ENCODE peak calls at places on chromosomes 4 and X, in eight cellular contexts. One of them, this sample, is unnamed.

GRCh38 chrX:20218809-20219505 is 47.8 kb downstream of the RPS6KA3 start:
- DNase-seq in heart left ventricle: no peak
- DNase-seq in erythroblast: peak
- DNase-seq in IMR-90: peak
- DNase-seq in stomach: no peak
- DNase-seq in GM12878: no peak
- DNase-seq in ovary: no peak
- DNase-seq in H1: no peak
- DNase-seq in this sample: no peak

GRCh38 chrX:28120076-28120475 is 138.8 kb upstream of the DCAF8L1 start:
- DNase-seq in ovary: no peak
- DNase-seq in H1: no peak
- DNase-seq in erythroblast: no peak
- DNase-seq in GM12878: no peak
- DNase-seq in stomach: no peak
- DNase-seq in IMR-90: no peak
- DNase-seq in heart left ventricle: no peak
- DNase-seq in this sample: no peak

GRCh38 chrX:619812-620493 is 10.6 kb upstream of the SHOX start:
- DNase-seq in H1: peak
- DNase-seq in erythroblast: no peak
- DNase-seq in heart left ventricle: no peak
- DNase-seq in GM12878: no peak
- DNase-seq in stomach: no peak
- DNase-seq in ovary: no peak
- DNase-seq in IMR-90: no peak
- DNase-seq in this sample: no peak

GRCh38 chr4:8791609-8792008 is 80.0 kb downstream of the HMX1 start:
- DNase-seq in erythroblast: no peak
- DNase-seq in heart left ventricle: no peak
- DNase-seq in H1: no peak
- DNase-seq in IMR-90: no peak
- DNase-seq in stomach: no peak
- DNase-seq in GM12878: no peak
- DNase-seq in ovary: no peak
- DNase-seq in this sample: no peak

GRCh38 chrX:67601771-67602170 is 58.0 kb downstream of the AR start:
- DNase-seq in stomach: no peak
- DNase-seq in ovary: no peak
- DNase-seq in H1: no peak
- DNase-seq in heart left ventricle: no peak
- DNase-seq in erythroblast: no peak
- DNase-seq in GM12878: no peak
- DNase-seq in IMR-90: no peak
- DNase-seq in this sample: no peak

GRCh38 chr4:88188738-88189417 is 30.4 kb upstream of the ABCG2 start:
- DNase-seq in GM12878: no peak
- DNase-seq in stomach: no peak
- DNase-seq in ovary: no peak
- DNase-seq in H1: no peak
- DNase-seq in erythroblast: no peak
- DNase-seq in IMR-90: no peak
- DNase-seq in heart left ventricle: no peak
- DNase-seq in this sample: no peak

GRCh38 chr4:52111995-52112394 is 60.9 kb downstream of the SPATA18 start:
- DNase-seq in GM12878: no peak
- DNase-seq in stomach: no peak
- DNase-seq in ovary: no peak
- DNase-seq in H1: no peak
- DNase-seq in erythroblast: no peak
- DNase-seq in heart left ventricle: no peak
- DNase-seq in IMR-90: no peak
- DNase-seq in this sample: no peak

GRCh38 chr4:107719211-107719926 is 665 bp downstream of the PAPSS1 start:
- DNase-seq in GM12878: no peak
- DNase-seq in stomach: no peak
- DNase-seq in H1: no peak
- DNase-seq in IMR-90: peak
- DNase-seq in heart left ventricle: no peak
- DNase-seq in ovary: no peak
- DNase-seq in erythroblast: peak
- DNase-seq in this sample: peak

GRCh38 chr4:37236165-37236564 is 8.4 kb upstream of the NWD2 start:
- DNase-seq in H1: no peak
- DNase-seq in stomach: no peak
- DNase-seq in ovary: no peak
- DNase-seq in heart left ventricle: no peak
- DNase-seq in erythroblast: no peak
- DNase-seq in IMR-90: no peak
- DNase-seq in GM12878: no peak
- DNase-seq in this sample: no peak

GRCh38 chrX:7190157-7190556 is 42.2 kb upstream of the PUDP start:
- DNase-seq in ovary: no peak
- DNase-seq in H1: no peak
- DNase-seq in IMR-90: no peak
- DNase-seq in stomach: no peak
- DNase-seq in erythroblast: no peak
- DNase-seq in GM12878: no peak
- DNase-seq in heart left ventricle: no peak
- DNase-seq in this sample: no peak

GRCh38 chr4:164734476-164734875 is 19.5 kb upstream of the SMIM31 start:
- DNase-seq in H1: no peak
- DNase-seq in IMR-90: no peak
- DNase-seq in heart left ventricle: no peak
- DNase-seq in ovary: no peak
- DNase-seq in stomach: no peak
- DNase-seq in erythroblast: no peak
- DNase-seq in GM12878: no peak
- DNase-seq in this sample: no peak

DNA sequence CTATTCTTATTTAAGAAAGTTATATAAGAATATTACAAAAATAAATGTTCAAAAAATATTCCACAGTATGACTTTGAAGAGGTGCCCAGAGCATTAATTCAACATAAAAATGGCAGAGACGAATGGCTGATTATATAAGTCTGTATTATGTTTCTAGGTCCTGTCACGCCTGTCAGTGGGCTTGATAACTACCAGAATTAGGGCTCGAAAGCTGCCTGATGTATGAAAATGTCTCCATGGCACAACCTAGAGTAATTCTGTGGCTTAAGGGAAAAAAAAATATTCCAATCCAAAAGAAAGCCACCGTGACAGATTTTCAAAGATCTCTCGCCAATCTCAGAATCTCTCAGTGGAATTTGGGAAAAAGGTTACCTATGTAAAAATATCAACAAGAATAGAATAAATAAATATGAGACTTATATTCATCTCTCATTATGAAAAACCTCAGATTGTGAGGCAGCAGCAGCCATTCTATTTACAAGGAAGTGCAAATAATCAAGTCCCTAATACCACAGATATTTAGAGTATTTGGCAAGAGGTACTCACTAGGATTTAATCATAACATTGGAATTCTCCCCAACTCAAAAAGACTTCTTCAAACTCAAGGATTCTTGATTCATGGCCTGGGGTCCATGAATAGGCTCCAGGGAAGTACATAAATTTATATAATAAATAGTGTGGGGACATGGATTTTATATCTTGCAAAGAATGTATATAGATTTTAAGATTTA is 489.1 kb upstream of the INTU start:
- DNase-seq in erythroblast: no peak
- DNase-seq in IMR-90: peak
- DNase-seq in H1: no peak
- DNase-seq in ovary: no peak
- DNase-seq in stomach: no peak
- DNase-seq in heart left ventricle: no peak
- DNase-seq in GM12878: no peak
- DNase-seq in this sample: no peak
- TF ChIP-seq POLR2A in erythroblast: no peak
- TF ChIP-seq POLR2A in IMR-90: no peak
- TF ChIP-seq POLR2A in H1: no peak
- TF ChIP-seq POLR2A in ovary: no peak
- TF ChIP-seq POLR2A in stomach: no peak
- TF ChIP-seq POLR2A in heart left ventricle: no peak
- TF ChIP-seq POLR2A in GM12878: no peak
- TF ChIP-seq POLR2A in this sample: no peak

DNA sequence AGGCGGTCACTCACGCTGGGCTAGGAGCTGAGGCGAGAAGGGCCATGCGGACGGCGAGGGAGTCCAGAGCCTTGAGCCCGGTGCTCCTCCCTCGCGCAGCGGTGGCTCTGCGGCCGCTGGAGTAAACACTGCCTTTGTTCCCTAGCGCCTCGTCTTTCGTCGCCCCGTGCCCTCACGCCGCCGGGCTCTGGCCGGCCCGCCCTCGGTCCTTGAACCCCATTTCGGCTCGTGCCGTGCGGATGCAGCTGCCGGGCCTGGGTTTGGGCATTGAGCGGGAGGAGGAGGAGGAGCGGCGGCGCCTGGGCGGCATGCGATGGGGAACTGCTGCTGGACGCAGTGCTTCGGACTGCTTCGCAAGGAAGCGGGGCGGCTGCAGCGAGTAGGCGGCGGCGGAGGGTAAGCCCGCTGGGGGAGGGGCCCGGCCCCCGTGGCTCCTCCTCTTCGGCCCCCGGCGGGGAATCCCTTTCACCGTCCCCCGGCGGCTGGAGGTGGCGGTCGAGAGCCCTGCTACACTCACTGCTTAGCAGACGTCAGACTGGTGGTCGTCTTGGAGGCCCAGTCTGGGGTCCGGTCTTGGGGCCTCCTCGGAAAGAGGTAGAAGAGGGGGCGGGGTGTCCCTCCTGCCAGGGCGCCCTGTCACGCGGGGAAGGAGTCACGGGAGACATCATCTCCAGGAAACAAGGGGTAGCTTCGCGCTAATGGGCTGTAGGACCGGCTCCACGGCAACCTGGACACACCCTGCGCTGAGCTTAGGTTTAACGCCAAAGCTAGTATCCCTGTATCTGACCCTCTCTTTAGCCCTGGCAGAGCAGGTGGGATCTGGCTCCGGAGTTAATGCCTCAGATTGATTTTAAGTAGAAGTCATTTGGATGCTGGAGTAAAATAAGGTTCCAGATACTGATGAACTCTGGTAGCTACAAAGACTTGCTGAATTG is at the start of gene AP1AR:
- DNase-seq in heart left ventricle: peak
- DNase-seq in erythroblast: peak
- DNase-seq in IMR-90: peak
- DNase-seq in H1: peak
- DNase-seq in ovary: peak
- DNase-seq in GM12878: peak
- DNase-seq in stomach: peak
- DNase-seq in this sample: peak
- TF ChIP-seq POLR2A in heart left ventricle: peak
- TF ChIP-seq POLR2A in erythroblast: peak
- TF ChIP-seq POLR2A in IMR-90: peak
- TF ChIP-seq POLR2A in H1: peak
- TF ChIP-seq POLR2A in ovary: peak
- TF ChIP-seq POLR2A in GM12878: peak
- TF ChIP-seq POLR2A in stomach: peak
- TF ChIP-seq POLR2A in this sample: peak

GRCh38 chrX:155333701-155334100 is 713 bp downstream of the CLIC2 start:
- DNase-seq in IMR-90: no peak
- DNase-seq in erythroblast: peak
- DNase-seq in stomach: no peak
- DNase-seq in heart left ventricle: no peak
- DNase-seq in H1: no peak
- DNase-seq in ovary: no peak
- DNase-seq in GM12878: no peak
- DNase-seq in this sample: no peak

GRCh38 chrX:155330992-155331391 is 3.4 kb downstream of the CLIC2 start:
- DNase-seq in GM12878: no peak
- DNase-seq in IMR-90: no peak
- DNase-seq in heart left ventricle: no peak
- DNase-seq in H1: no peak
- DNase-seq in stomach: no peak
- DNase-seq in erythroblast: no peak
- DNase-seq in ovary: no peak
- DNase-seq in this sample: no peak

GRCh38 chrX:155329293-155329692 is 5.1 kb downstream of the CLIC2 start:
- DNase-seq in GM12878: no peak
- DNase-seq in erythroblast: no peak
- DNase-seq in H1: no peak
- DNase-seq in stomach: no peak
- DNase-seq in heart left ventricle: no peak
- DNase-seq in ovary: no peak
- DNase-seq in IMR-90: no peak
- DNase-seq in this sample: no peak

GRCh38 chrX:155334486-155335316 is at the start of gene CLIC2:
- DNase-seq in ovary: no peak
- DNase-seq in stomach: peak
- DNase-seq in H1: no peak
- DNase-seq in GM12878: no peak
- DNase-seq in IMR-90: peak
- DNase-seq in erythroblast: peak
- DNase-seq in heart left ventricle: peak
- DNase-seq in this sample: no peak
- TF ChIP-seq POLR2A in ovary: no peak
- TF ChIP-seq POLR2A in stomach: no peak
- TF ChIP-seq POLR2A in H1: no peak
- TF ChIP-seq POLR2A in GM12878: no peak
- TF ChIP-seq POLR2A in IMR-90: no peak
- TF ChIP-seq POLR2A in erythroblast: peak
- TF ChIP-seq POLR2A in heart left ventricle: peak
- TF ChIP-seq POLR2A in this sample: no peak

GRCh38 chrX:56564182-56564885 is 907 bp downstream of the UBQLN2 start:
- DNase-seq in stomach: no peak
- DNase-seq in heart left ventricle: peak
- DNase-seq in GM12878: no peak
- DNase-seq in H1: peak
- DNase-seq in ovary: peak
- DNase-seq in IMR-90: peak
- DNase-seq in erythroblast: peak
- DNase-seq in this sample: no peak

GRCh38 chrX:56564921-56565861 is 1.8 kb downstream of the UBQLN2 start:
- DNase-seq in stomach: no peak
- DNase-seq in ovary: no peak
- DNase-seq in H1: no peak
- DNase-seq in GM12878: no peak
- DNase-seq in heart left ventricle: no peak
- DNase-seq in IMR-90: peak
- DNase-seq in erythroblast: peak
- DNase-seq in this sample: no peak

GRCh38 chrX:56563231-56564116 is at the start of gene UBQLN2:
- DNase-seq in erythroblast: peak
- DNase-seq in IMR-90: peak
- DNase-seq in heart left ventricle: peak
- DNase-seq in GM12878: no peak
- DNase-seq in ovary: peak
- DNase-seq in stomach: peak
- DNase-seq in H1: peak
- DNase-seq in this sample: no peak
- TF ChIP-seq POLR2A in erythroblast: peak
- TF ChIP-seq POLR2A in IMR-90: peak
- TF ChIP-seq POLR2A in heart left ventricle: peak
- TF ChIP-seq POLR2A in GM12878: peak
- TF ChIP-seq POLR2A in ovary: peak
- TF ChIP-seq POLR2A in stomach: peak
- TF ChIP-seq POLR2A in H1: peak
- TF ChIP-seq POLR2A in this sample: peak